ENCODE peak calls at places on chromosomes 11 and 22, in seven cellular contexts. One of them, this sample, is unnamed.
A peak's percentile ranks its signal among the peaks of the same experiment; 100 is the strongest.

GRCh38 chr11:128904872-128905344 is 13.8 kb downstream of the KCNJ5 start:
- DNase-seq in activated T-helper 1 cell treated with Interleukin-2 at 50 U/mL for 16 hours: no peak
- DNase-seq in H7: peak; percentile 91
- DNase-seq in uterus: no peak
- DNase-seq in adipocyte: peak; percentile 21
- DNase-seq in effector memory CD8-positive, alpha-beta T cell: no peak
- DNase-seq in activated naive CD8-positive, alpha-beta T cell treated with anti-CD3 and anti-CD28 coated beads, Interleukin-2, amount 50 U/mL, for 24 hours: no peak
- DNase-seq in this sample: no peak

GRCh38 chr11:116199182-116199581 is 573.6 kb downstream of the BUD13 start:
- DNase-seq in activated T-helper 1 cell treated with Interleukin-2 at 50 U/mL for 16 hours: no peak
- DNase-seq in uterus: no peak
- DNase-seq in adipocyte: no peak
- DNase-seq in activated naive CD8-positive, alpha-beta T cell treated with anti-CD3 and anti-CD28 coated beads, Interleukin-2, amount 50 U/mL, for 24 hours: no peak
- DNase-seq in H7: peak; percentile 58
- DNase-seq in effector memory CD8-positive, alpha-beta T cell: no peak
- DNase-seq in this sample: no peak

GRCh38 chr11:45590743-45591142 is 74.7 kb downstream of the CHST1 start:
- DNase-seq in effector memory CD8-positive, alpha-beta T cell: no peak
- DNase-seq in activated T-helper 1 cell treated with Interleukin-2 at 50 U/mL for 16 hours: no peak
- DNase-seq in activated naive CD8-positive, alpha-beta T cell treated with anti-CD3 and anti-CD28 coated beads, Interleukin-2, amount 50 U/mL, for 24 hours: no peak
- DNase-seq in adipocyte: no peak
- DNase-seq in H7: no peak
- DNase-seq in uterus: no peak
- DNase-seq in this sample: peak; percentile 38

GRCh38 chr22:38050720-38051119 is 6.5 kb upstream of the PICK1 start:
- DNase-seq in activated naive CD8-positive, alpha-beta T cell treated with anti-CD3 and anti-CD28 coated beads, Interleukin-2, amount 50 U/mL, for 24 hours: no peak
- DNase-seq in activated T-helper 1 cell treated with Interleukin-2 at 50 U/mL for 16 hours: no peak
- DNase-seq in effector memory CD8-positive, alpha-beta T cell: no peak
- DNase-seq in H7: no peak
- DNase-seq in uterus: no peak
- DNase-seq in adipocyte: no peak
- DNase-seq in this sample: no peak

GRCh38 chr11:68946416-68947090 is 34.2 kb downstream of the MRGPRD start:
- DNase-seq in H7: peak; percentile 68
- DNase-seq in activated naive CD8-positive, alpha-beta T cell treated with anti-CD3 and anti-CD28 coated beads, Interleukin-2, amount 50 U/mL, for 24 hours: no peak
- DNase-seq in uterus: peak; percentile 64
- DNase-seq in effector memory CD8-positive, alpha-beta T cell: no peak
- DNase-seq in activated T-helper 1 cell treated with Interleukin-2 at 50 U/mL for 16 hours: no peak
- DNase-seq in adipocyte: peak; percentile 69
- DNase-seq in this sample: no peak

GRCh38 chr11:1564535-1565172 is 7.4 kb downstream of the DUSP8 start:
- DNase-seq in effector memory CD8-positive, alpha-beta T cell: no peak
- DNase-seq in H7: peak; percentile 98
- DNase-seq in activated naive CD8-positive, alpha-beta T cell treated with anti-CD3 and anti-CD28 coated beads, Interleukin-2, amount 50 U/mL, for 24 hours: no peak
- DNase-seq in adipocyte: peak; percentile 62
- DNase-seq in uterus: peak; percentile 78
- DNase-seq in activated T-helper 1 cell treated with Interleukin-2 at 50 U/mL for 16 hours: no peak
- DNase-seq in this sample: peak; percentile 27

GRCh38 chr11:75862437-75862836 is 47.4 kb downstream of the UVRAG start:
- DNase-seq in uterus: no peak
- DNase-seq in adipocyte: no peak
- DNase-seq in H7: no peak
- DNase-seq in activated naive CD8-positive, alpha-beta T cell treated with anti-CD3 and anti-CD28 coated beads, Interleukin-2, amount 50 U/mL, for 24 hours: no peak
- DNase-seq in activated T-helper 1 cell treated with Interleukin-2 at 50 U/mL for 16 hours: no peak
- DNase-seq in effector memory CD8-positive, alpha-beta T cell: no peak
- DNase-seq in this sample: no peak

GRCh38 chr11:81596709-81597108 is 1137.0 kb downstream of the FAM181B start:
- DNase-seq in uterus: no peak
- DNase-seq in adipocyte: no peak
- DNase-seq in H7: no peak
- DNase-seq in effector memory CD8-positive, alpha-beta T cell: no peak
- DNase-seq in activated T-helper 1 cell treated with Interleukin-2 at 50 U/mL for 16 hours: no peak
- DNase-seq in activated naive CD8-positive, alpha-beta T cell treated with anti-CD3 and anti-CD28 coated beads, Interleukin-2, amount 50 U/mL, for 24 hours: no peak
- DNase-seq in this sample: no peak

GRCh38 chr22:17782621-17783020 is 8.4 kb upstream of the BID start:
- DNase-seq in adipocyte: no peak
- DNase-seq in activated naive CD8-positive, alpha-beta T cell treated with anti-CD3 and anti-CD28 coated beads, Interleukin-2, amount 50 U/mL, for 24 hours: no peak
- DNase-seq in H7: no peak
- DNase-seq in effector memory CD8-positive, alpha-beta T cell: no peak
- DNase-seq in uterus: no peak
- DNase-seq in activated T-helper 1 cell treated with Interleukin-2 at 50 U/mL for 16 hours: no peak
- DNase-seq in this sample: no peak

GRCh38 chr11:2886191-2886894 is 768 bp upstream of the CDKN1C start:
- DNase-seq in effector memory CD8-positive, alpha-beta T cell: no peak
- DNase-seq in adipocyte: no peak
- DNase-seq in activated T-helper 1 cell treated with Interleukin-2 at 50 U/mL for 16 hours: no peak
- DNase-seq in uterus: peak; percentile 74
- DNase-seq in H7: peak; percentile 84
- DNase-seq in activated naive CD8-positive, alpha-beta T cell treated with anti-CD3 and anti-CD28 coated beads, Interleukin-2, amount 50 U/mL, for 24 hours: no peak
- DNase-seq in this sample: peak; percentile 48

GRCh38 chr11:616320-617220 is 820 bp upstream of the IRF7 start:
- DNase-seq in uterus: peak; percentile 32
- DNase-seq in H7: no peak
- DNase-seq in activated T-helper 1 cell treated with Interleukin-2 at 50 U/mL for 16 hours: no peak
- DNase-seq in activated naive CD8-positive, alpha-beta T cell treated with anti-CD3 and anti-CD28 coated beads, Interleukin-2, amount 50 U/mL, for 24 hours: no peak
- DNase-seq in effector memory CD8-positive, alpha-beta T cell: no peak
- DNase-seq in adipocyte: no peak
- DNase-seq in this sample: no peak

GRCh38 chr22:37752189-37753061 is 55.3 kb upstream of the GCAT start:
- DNase-seq in H7: no peak
- DNase-seq in activated naive CD8-positive, alpha-beta T cell treated with anti-CD3 and anti-CD28 coated beads, Interleukin-2, amount 50 U/mL, for 24 hours: no peak
- DNase-seq in effector memory CD8-positive, alpha-beta T cell: no peak
- DNase-seq in activated T-helper 1 cell treated with Interleukin-2 at 50 U/mL for 16 hours: no peak
- DNase-seq in adipocyte: peak; percentile 98
- DNase-seq in uterus: peak; percentile 86
- DNase-seq in this sample: peak; percentile 28

GRCh38 chr22:20208713-20209310 is 58.0 kb upstream of the CCDC188 start:
- DNase-seq in effector memory CD8-positive, alpha-beta T cell: no peak
- DNase-seq in uterus: no peak
- DNase-seq in activated naive CD8-positive, alpha-beta T cell treated with anti-CD3 and anti-CD28 coated beads, Interleukin-2, amount 50 U/mL, for 24 hours: no peak
- DNase-seq in H7: no peak
- DNase-seq in activated T-helper 1 cell treated with Interleukin-2 at 50 U/mL for 16 hours: no peak
- DNase-seq in adipocyte: no peak
- DNase-seq in this sample: no peak

GRCh38 chr11:10581481-10582019 is 13.1 kb upstream of the LYVE1 start:
- DNase-seq in effector memory CD8-positive, alpha-beta T cell: no peak
- DNase-seq in activated T-helper 1 cell treated with Interleukin-2 at 50 U/mL for 16 hours: no peak
- DNase-seq in H7: no peak
- DNase-seq in uterus: no peak
- DNase-seq in activated naive CD8-positive, alpha-beta T cell treated with anti-CD3 and anti-CD28 coated beads, Interleukin-2, amount 50 U/mL, for 24 hours: no peak
- DNase-seq in adipocyte: no peak
- DNase-seq in this sample: peak; percentile 16

GRCh38 chr11:46383974-46384701 is 2.7 kb downstream of the MDK start:
- DNase-seq in adipocyte: no peak
- DNase-seq in activated naive CD8-positive, alpha-beta T cell treated with anti-CD3 and anti-CD28 coated beads, Interleukin-2, amount 50 U/mL, for 24 hours: no peak
- DNase-seq in H7: no peak
- DNase-seq in uterus: no peak
- DNase-seq in activated T-helper 1 cell treated with Interleukin-2 at 50 U/mL for 16 hours: no peak
- DNase-seq in effector memory CD8-positive, alpha-beta T cell: no peak
- DNase-seq in this sample: no peak

GRCh38 chr22:31540966-31541365 is 44.6 kb downstream of the SFI1 start:
- DNase-seq in H7: no peak
- DNase-seq in activated naive CD8-positive, alpha-beta T cell treated with anti-CD3 and anti-CD28 coated beads, Interleukin-2, amount 50 U/mL, for 24 hours: no peak
- DNase-seq in effector memory CD8-positive, alpha-beta T cell: no peak
- DNase-seq in uterus: no peak
- DNase-seq in activated T-helper 1 cell treated with Interleukin-2 at 50 U/mL for 16 hours: no peak
- DNase-seq in adipocyte: no peak
- DNase-seq in this sample: no peak

GRCh38 chr11:46392421-46393230 is 1.1 kb upstream of the CHRM4 start:
- DNase-seq in effector memory CD8-positive, alpha-beta T cell: peak; percentile 78
- DNase-seq in activated naive CD8-positive, alpha-beta T cell treated with anti-CD3 and anti-CD28 coated beads, Interleukin-2, amount 50 U/mL, for 24 hours: peak; percentile 84
- DNase-seq in activated T-helper 1 cell treated with Interleukin-2 at 50 U/mL for 16 hours: peak; percentile 62
- DNase-seq in H7: peak; percentile 99
- DNase-seq in adipocyte: peak; percentile 93
- DNase-seq in uterus: peak; percentile 86
- DNase-seq in this sample: peak; percentile 74

GRCh38 chr11:3340025-3340424 is 38.9 kb downstream of the ZNF195 start:
- DNase-seq in activated T-helper 1 cell treated with Interleukin-2 at 50 U/mL for 16 hours: no peak
- DNase-seq in adipocyte: peak; percentile 66
- DNase-seq in uterus: no peak
- DNase-seq in effector memory CD8-positive, alpha-beta T cell: no peak
- DNase-seq in H7: no peak
- DNase-seq in activated naive CD8-positive, alpha-beta T cell treated with anti-CD3 and anti-CD28 coated beads, Interleukin-2, amount 50 U/mL, for 24 hours: no peak
- DNase-seq in this sample: no peak

GRCh38 chr11:31995031-31995430 is 95.8 kb upstream of the RCN1 start:
- DNase-seq in H7: no peak
- DNase-seq in uterus: no peak
- DNase-seq in activated T-helper 1 cell treated with Interleukin-2 at 50 U/mL for 16 hours: no peak
- DNase-seq in activated naive CD8-positive, alpha-beta T cell treated with anti-CD3 and anti-CD28 coated beads, Interleukin-2, amount 50 U/mL, for 24 hours: no peak
- DNase-seq in effector memory CD8-positive, alpha-beta T cell: no peak
- DNase-seq in adipocyte: no peak
- DNase-seq in this sample: no peak

GRCh38 chr11:20162824-20163777 is 2.8 kb upstream of the DBX1 start:
- DNase-seq in activated T-helper 1 cell treated with Interleukin-2 at 50 U/mL for 16 hours: no peak
- DNase-seq in activated naive CD8-positive, alpha-beta T cell treated with anti-CD3 and anti-CD28 coated beads, Interleukin-2, amount 50 U/mL, for 24 hours: peak; percentile 26
- DNase-seq in effector memory CD8-positive, alpha-beta T cell: no peak
- DNase-seq in adipocyte: peak; percentile 53
- DNase-seq in uterus: no peak
- DNase-seq in H7: peak; percentile 83
- DNase-seq in this sample: no peak

GRCh38 chr11:119380816-119381185 is 689 bp downstream of the USP2 start:
- DNase-seq in H7: peak; percentile 68
- DNase-seq in effector memory CD8-positive, alpha-beta T cell: no peak
- DNase-seq in adipocyte: no peak
- DNase-seq in activated naive CD8-positive, alpha-beta T cell treated with anti-CD3 and anti-CD28 coated beads, Interleukin-2, amount 50 U/mL, for 24 hours: no peak
- DNase-seq in activated T-helper 1 cell treated with Interleukin-2 at 50 U/mL for 16 hours: no peak
- DNase-seq in uterus: no peak
- DNase-seq in this sample: no peak

GRCh38 chr11:75577198-75577597 is 15.1 kb downstream of the SERPINH1 start:
- DNase-seq in adipocyte: peak; percentile 75
- DNase-seq in activated naive CD8-positive, alpha-beta T cell treated with anti-CD3 and anti-CD28 coated beads, Interleukin-2, amount 50 U/mL, for 24 hours: peak; percentile 68
- DNase-seq in effector memory CD8-positive, alpha-beta T cell: peak; percentile 49
- DNase-seq in H7: peak; percentile 90
- DNase-seq in uterus: peak; percentile 66
- DNase-seq in activated T-helper 1 cell treated with Interleukin-2 at 50 U/mL for 16 hours: peak; percentile 43
- DNase-seq in this sample: peak; percentile 16

GRCh38 chr11:6405039-6405667 is 13.7 kb downstream of the APBB1 start:
- DNase-seq in adipocyte: no peak
- DNase-seq in H7: peak; percentile 97
- DNase-seq in effector memory CD8-positive, alpha-beta T cell: no peak
- DNase-seq in activated T-helper 1 cell treated with Interleukin-2 at 50 U/mL for 16 hours: no peak
- DNase-seq in uterus: peak; percentile 41
- DNase-seq in activated naive CD8-positive, alpha-beta T cell treated with anti-CD3 and anti-CD28 coated beads, Interleukin-2, amount 50 U/mL, for 24 hours: no peak
- DNase-seq in this sample: peak; percentile 39